ENCODE peak calls at places on chromosomes 11 and 22, in ten cellular contexts. L is Panc1, G is psoas muscle, C is cardiac muscle cell, A is adrenal gland, O is epithelial cell of esophagus, I is HCT116, F is PC-9, V is lung, T is GM12865. J is an unnamed sample.

GRCh38 chr22:41048791-41049717 is 43.3 kb upstream of the EP300 start:
- DNase-seq in I (no peak), F (peak), G (peak), A (peak), T (no peak), L (no peak), O (no peak), V (peak), C (peak), J (peak)

GRCh38 chr22:30219049-30219448 is 27.5 kb downstream of the LIF start:
- DNase-seq in T (no peak), I (no peak), G (no peak), O (no peak), V (no peak), L (no peak), F (no peak), A (no peak), C (peak), J (no peak)

GRCh38 chr11:94567181-94567670 is at the start of gene PIWIL4:
- DNase-seq in L (no peak), F (no peak), A (no peak), V (no peak), C (no peak), O (no peak), I (no peak), T (no peak), G (no peak), J (no peak)

GRCh38 chr11:9210922-9211320 is 54.2 kb downstream of the DENND5A start:
- DNase-seq in T (peak), A (no peak), G (no peak), I (no peak), O (peak), L (no peak), V (no peak), C (no peak), F (no peak), J (no peak)

GRCh38 chr22:29152045-29152380 is 53.7 kb upstream of the EMID1 start:
- DNase-seq in T (no peak), I (no peak), F (no peak), G (no peak), V (no peak), C (no peak), A (no peak), O (no peak), L (no peak), J (peak)

GRCh38 chr11:131042711-131043110 is 126.4 kb upstream of the SNX19 start:
- DNase-seq in A (no peak), F (no peak), L (no peak), T (no peak), C (no peak), V (no peak), G (no peak), I (no peak), O (peak), J (no peak)

GRCh38 chr11:134332189-134332631 is 422 bp downstream of the GLB1L2 start:
- DNase-seq in F (peak), V (no peak), L (no peak), T (no peak), C (peak), O (peak), I (no peak), G (no peak), A (no peak), J (no peak)

GRCh38 chr11:133982901-133983300 is 26.1 kb upstream of the IGSF9B start:
- DNase-seq in F (no peak), V (no peak), O (no peak), A (no peak), C (no peak), L (no peak), G (no peak), I (no peak), T (no peak), J (no peak)

GRCh38 chr22:48698618-48699017 is 1129.1 kb downstream of the BRD1 start:
- DNase-seq in G (peak), L (no peak), O (no peak), C (no peak), A (no peak), T (no peak), I (no peak), V (no peak), F (no peak), J (no peak)

GRCh38 chr11:3163241-3163981 is 1.7 kb downstream of the OSBPL5 start:
- DNase-seq in L (no peak), O (no peak), V (no peak), T (no peak), F (no peak), A (no peak), I (no peak), G (peak), C (no peak), J (no peak)

GRCh38 chr22:42635531-42635930 is 4.9 kb downstream of the ATP5MGL start:
- DNase-seq in I (peak), T (no peak), L (peak), F (peak), O (peak), A (peak), V (peak), C (no peak), G (peak), J (peak)

GRCh38 chr11:35419713-35420333 is 465 bp upstream of the SLC1A2 start:
- DNase-seq in T (no peak), F (no peak), I (no peak), V (no peak), G (peak), A (no peak), O (no peak), C (peak), L (no peak), J (no peak)
- H3K4me3 ChIP-seq in T (no peak), F (no peak), I (no peak), V (peak), G (peak), A (no peak), O (peak), C (peak), L (peak), J (no peak)

GRCh38 chr11:28837599-28837998 is 729.4 kb downstream of the METTL15 start:
- DNase-seq in L (no peak), I (no peak), F (no peak), T (no peak), O (no peak), A (no peak), C (no peak), G (no peak), V (no peak), J (no peak)

GRCh38 chr11:28838741-28839140 is 730.6 kb downstream of the METTL15 start:
- DNase-seq in C (no peak), L (no peak), V (no peak), T (no peak), G (no peak), F (no peak), A (no peak), O (no peak), I (no peak), J (no peak)

DNA sequence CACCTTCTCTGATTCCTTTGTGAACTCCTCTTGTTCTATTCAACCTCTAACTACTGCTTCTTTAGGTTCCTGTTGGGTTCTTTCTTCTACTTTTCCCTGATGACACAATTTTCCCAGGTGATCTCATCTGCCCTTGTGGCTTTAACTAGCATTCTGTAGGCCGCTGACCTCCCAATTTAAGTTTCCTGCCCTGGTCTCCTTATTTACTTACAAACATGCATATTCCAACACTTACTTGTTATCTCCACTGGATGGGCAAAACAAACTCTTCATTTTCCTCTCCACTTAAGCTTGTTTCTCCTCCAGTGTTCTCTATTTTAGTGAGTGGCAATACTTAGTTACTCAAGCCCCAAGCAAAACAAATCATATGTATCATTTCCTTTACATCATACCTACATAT is 734.5 kb downstream of the METTL15 start:
- DNase-seq in T (no peak), V (no peak), A (no peak), O (no peak), C (no peak), I (no peak), F (no peak), G (no peak), L (no peak), J (no peak)
- H3K4me3 ChIP-seq in T (no peak), V (no peak), A (no peak), O (no peak), C (no peak), I (no peak), F (no peak), G (no peak), L (no peak), J (no peak)

GRCh38 chr11:46333129-46333947 is 13.9 kb upstream of the DGKZ start:
- DNase-seq in G (no peak), V (no peak), F (no peak), L (no peak), T (no peak), O (no peak), I (no peak), C (no peak), A (no peak), J (no peak)
- H3K4me3 ChIP-seq in G (peak), V (no peak), F (no peak), L (peak), T (no peak), O (no peak), I (no peak), C (peak), A (no peak), J (no peak)

GRCh38 chr22:32352681-32353080 is 5.0 kb upstream of the RFPL3 start:
- DNase-seq in L (no peak), A (no peak), I (no peak), F (no peak), T (no peak), O (no peak), V (no peak), G (no peak), C (no peak), J (no peak)

GRCh38 chr22:32353292-32353691 is 4.4 kb upstream of the RFPL3 start:
- DNase-seq in L (no peak), F (no peak), O (no peak), I (no peak), C (no peak), T (no peak), A (no peak), V (no peak), G (no peak), J (no peak)

GRCh38 chr22:32354360-32355351 is 3.0 kb upstream of the RFPL3 start:
- DNase-seq in A (no peak), V (no peak), C (no peak), G (no peak), L (no peak), F (no peak), O (peak), T (no peak), I (peak), J (no peak)

GRCh38 chr22:32355760-32356159 is 1.9 kb upstream of the RFPL3 start:
- DNase-seq in G (no peak), V (no peak), C (no peak), A (no peak), O (peak), L (no peak), T (no peak), F (no peak), I (peak), J (no peak)

DNA sequence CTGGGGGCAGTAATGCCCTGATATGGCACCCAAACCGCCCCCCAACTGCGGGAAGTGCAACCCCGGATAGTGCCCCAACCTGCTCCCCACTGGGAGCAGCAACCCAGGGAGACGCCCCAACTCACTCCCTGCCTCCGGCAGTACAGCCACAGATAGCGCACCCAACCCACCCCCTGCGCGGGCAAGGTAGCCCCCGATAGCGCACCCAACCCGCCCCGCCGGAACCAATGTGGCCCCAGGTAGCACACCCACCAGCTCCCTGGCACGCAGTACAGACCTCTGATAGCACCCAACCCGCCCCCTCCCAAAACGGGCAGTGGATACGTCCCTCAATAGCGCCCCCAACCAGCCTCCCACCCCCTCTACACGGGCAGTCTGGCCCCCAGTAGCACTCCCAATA is 3.8 kb upstream of the RFPL3 start:
- DNase-seq in C (no peak), T (no peak), A (no peak), F (no peak), V (no peak), O (no peak), L (no peak), I (no peak), G (no peak), J (no peak)
- H3K4me3 ChIP-seq in C (no peak), T (no peak), A (no peak), F (no peak), V (no peak), O (no peak), L (no peak), I (no peak), G (no peak), J (no peak)

DNA sequence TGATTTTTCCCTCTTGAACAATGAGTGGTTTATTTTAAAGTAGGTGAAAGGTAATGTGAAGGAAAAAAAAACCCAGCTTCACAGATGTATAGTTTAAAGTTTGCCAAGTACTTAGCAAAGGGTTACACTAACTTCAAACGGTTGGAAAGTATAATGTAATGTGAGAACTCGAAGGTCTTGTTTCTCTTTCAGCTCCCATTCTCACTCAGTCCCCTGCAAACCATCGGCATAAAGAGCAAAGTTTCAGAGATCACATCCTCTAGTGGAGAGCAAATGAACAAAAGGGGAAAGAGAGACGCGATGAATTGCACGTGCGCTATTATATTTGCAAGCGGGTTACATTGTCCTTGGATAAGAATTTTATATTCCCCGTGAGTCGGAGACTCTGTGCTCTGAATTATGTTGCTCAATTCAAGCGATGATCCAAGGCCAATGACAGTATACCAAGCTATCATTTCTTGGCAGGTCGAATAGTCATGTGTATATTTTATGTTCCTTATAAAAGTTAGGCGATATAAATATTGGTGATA is 37.6 kb upstream of the BIRC3 start:
- DNase-seq in I (no peak), T (peak), V (no peak), F (no peak), O (peak), L (no peak), G (no peak), C (peak), A (peak), J (peak)
- H3K4me3 ChIP-seq in I (no peak), T (no peak), V (no peak), F (no peak), O (peak), L (peak), G (peak), C (no peak), A (no peak), J (no peak)

GRCh38 chr11:507727-508515 is 879 bp upstream of the RNH1 start:
- DNase-seq in F (no peak), G (no peak), O (no peak), L (no peak), A (no peak), V (no peak), I (no peak), C (peak), T (no peak), J (no peak)
- H3K4me3 ChIP-seq in F (peak), G (peak), O (peak), L (peak), A (no peak), V (peak), I (peak), C (peak), T (peak), J (peak)

GRCh38 chr11:70314730-70315129 is 44.2 kb downstream of the PPFIA1 start:
- DNase-seq in O (no peak), A (no peak), C (no peak), F (no peak), G (no peak), T (peak), I (no peak), V (no peak), L (no peak), J (no peak)
- H3K4me3 ChIP-seq in O (no peak), A (no peak), C (no peak), F (no peak), G (no peak), T (no peak), I (no peak), V (no peak), L (no peak), J (no peak)

GRCh38 chr11:33687733-33688479 is 12.7 kb downstream of the C11orf91 start:
- DNase-seq in F (peak), A (peak), I (peak), O (peak), T (peak), L (no peak), V (no peak), C (peak), G (no peak), J (peak)

GRCh38 chr11:33690290-33691050 is 10.2 kb downstream of the C11orf91 start:
- DNase-seq in I (peak), F (peak), G (peak), C (no peak), V (no peak), O (peak), L (peak), A (peak), T (no peak), J (peak)

GRCh38 chr11:33689506-33689905 is 11.1 kb downstream of the C11orf91 start:
- DNase-seq in I (no peak), G (no peak), V (no peak), F (no peak), T (no peak), L (no peak), O (no peak), C (no peak), A (no peak), J (peak)

GRCh38 chr11:33691051-33691864 is 9.4 kb downstream of the C11orf91 start:
- DNase-seq in G (no peak), V (no peak), C (peak), T (no peak), A (peak), I (peak), F (peak), L (no peak), O (peak), J (no peak)

GRCh38 chr11:33689089-33689488 is 11.5 kb downstream of the C11orf91 start:
- DNase-seq in L (no peak), A (no peak), G (no peak), O (peak), I (no peak), V (no peak), C (no peak), T (no peak), F (no peak), J (no peak)
- H3K4me3 ChIP-seq in L (no peak), A (no peak), G (no peak), O (no peak), I (no peak), V (no peak), C (no peak), T (no peak), F (peak), J (no peak)